ENCODE peak calls at places on chromosomes 11 and 22, in ten cellular contexts. X, J, R, S, W, Z, Y, T, I and M are unnamed samples.

GRCh38 chr11:68118753-68119448 is 2.3 kb downstream of the CHKA start:
- DNase-seq in X (no peak), W (no peak), T (no peak), R (no peak), S (no peak), Z (no peak), Y (no peak), J (no peak), I (no peak), M (peak)

GRCh38 chr22:47125603-47126002 is 363.2 kb downstream of the TBC1D22A start:
- DNase-seq in Y (no peak), W (peak), J (peak), Z (no peak), X (no peak), T (peak), R (peak), S (peak), I (no peak), M (no peak)

GRCh38 chr11:95556342-95557151 is 233.0 kb downstream of the FAM76B start:
- DNase-seq in R (peak), Z (peak), J (peak), T (no peak), I (no peak), W (peak), Y (peak), X (no peak), S (peak), M (no peak)

GRCh38 chr11:118290923-118291322 is 13.6 kb upstream of the CD3E start:
- DNase-seq in W (no peak), S (peak), Z (no peak), R (no peak), T (peak), Y (peak), X (no peak), I (no peak), J (peak), M (peak)

GRCh38 chr11:105621985-105622384 is 12.1 kb downstream of the GRIA4 start:
- DNase-seq in I (no peak), Y (no peak), R (no peak), W (peak), T (no peak), S (no peak), J (no peak), Z (no peak), X (no peak), M (no peak)

GRCh38 chr11:133082851-133083488 is 449.3 kb downstream of the OPCML start:
- DNase-seq in S (peak), T (peak), R (peak), X (no peak), Z (no peak), Y (peak), W (peak), J (peak), I (no peak), M (peak)

GRCh38 chr11:135008412-135008811 is 596.4 kb upstream of the B3GAT1 start:
- DNase-seq in Y (no peak), T (no peak), W (no peak), I (no peak), R (no peak), J (no peak), S (no peak), Z (no peak), X (no peak), M (no peak)

GRCh38 chr22:37564111-37564711 is 3.9 kb downstream of the CDC42EP1 start:
- DNase-seq in S (no peak), T (no peak), Y (no peak), W (no peak), I (no peak), J (peak), X (no peak), Z (no peak), R (no peak), M (no peak)

GRCh38 chr22:48717883-48718817 is 1109.5 kb downstream of the BRD1 start:
- DNase-seq in W (no peak), T (peak), S (no peak), I (no peak), Z (no peak), Y (no peak), X (no peak), J (no peak), R (no peak), M (no peak)

GRCh38 chr11:65204646-65205601 is 23.2 kb downstream of the CAPN1 start:
- DNase-seq in W (peak), Y (peak), T (peak), S (peak), J (peak), R (peak), Z (peak), I (peak), X (peak), M (peak)

GRCh38 chr22:23272371-23272770 is 92.1 kb downstream of the BCR start:
- DNase-seq in W (no peak), X (no peak), T (no peak), S (no peak), Z (no peak), I (no peak), J (no peak), Y (no peak), R (no peak), M (no peak)

GRCh38 chr22:50329236-50329635 is 2.4 kb upstream of the DENND6B start:
- DNase-seq in T (peak), I (no peak), Z (no peak), R (no peak), X (no peak), Y (no peak), J (peak), S (no peak), W (peak), M (no peak)

GRCh38 chr22:35638408-35638807 is 9.8 kb upstream of the APOL6 start:
- DNase-seq in I (no peak), Y (no peak), W (peak), J (peak), X (no peak), Z (peak), R (peak), T (peak), S (no peak), M (peak)

GRCh38 chr22:30423296-30423958 is 2.1 kb upstream of the MTFP1 start:
- DNase-seq in J (peak), R (no peak), W (no peak), Z (no peak), I (no peak), X (no peak), Y (peak), T (peak), S (peak), M (no peak)

GRCh38 chr11:18229501-18229900 is 7.1 kb downstream of the SAA4 start:
- DNase-seq in J (no peak), S (no peak), Y (no peak), I (no peak), X (no peak), R (no peak), T (no peak), Z (no peak), W (no peak), M (no peak)

GRCh38 chr11:12441081-12441801 is 63.9 kb downstream of the PARVA start:
- DNase-seq in S (no peak), Z (peak), I (no peak), Y (no peak), W (peak), T (peak), R (no peak), X (no peak), J (peak), M (no peak)

GRCh38 chr11:72524711-72525110 is 90.4 kb upstream of the CLPB start:
- DNase-seq in I (no peak), Y (no peak), S (no peak), R (no peak), J (peak), Z (no peak), X (no peak), W (peak), T (peak), M (no peak)

GRCh38 chr22:30906946-30907345 is 61.6 kb downstream of the MORC2 start:
- DNase-seq in J (no peak), R (no peak), W (no peak), X (no peak), Y (peak), T (no peak), I (no peak), S (no peak), Z (no peak), M (peak)

GRCh38 chr22:23357028-23357427 is 176.7 kb downstream of the BCR start:
- DNase-seq in X (no peak), R (no peak), S (no peak), I (no peak), W (no peak), T (no peak), J (no peak), Y (no peak), Z (no peak), M (no peak)

GRCh38 chr11:11993814-11994213 is 14.6 kb downstream of the DKK3 start:
- DNase-seq in I (no peak), R (peak), X (no peak), Y (no peak), S (no peak), J (peak), W (peak), T (peak), Z (peak), M (peak)

GRCh38 chr11:118634435-118635236 is 27.2 kb downstream of the PHLDB1 start:
- DNase-seq in Y (no peak), W (peak), Z (no peak), R (peak), I (no peak), T (no peak), S (peak), J (peak), X (no peak), M (peak)

GRCh38 chr11:105229257-105229656 is 89.7 kb upstream of the CARD18 start:
- DNase-seq in Z (peak), S (no peak), Y (no peak), T (no peak), X (no peak), J (peak), R (peak), I (no peak), W (peak), M (no peak)

GRCh38 chr11:19953342-19953741 is 206.9 kb downstream of the DBX1 start:
- DNase-seq in Y (no peak), I (no peak), X (no peak), R (peak), Z (no peak), T (peak), W (peak), S (peak), J (peak), M (peak)

GRCh38 chr11:46537121-46537520 is 56.7 kb downstream of the AMBRA1 start:
- DNase-seq in J (peak), S (peak), W (peak), I (no peak), T (no peak), Y (no peak), R (no peak), X (no peak), Z (no peak), M (no peak)

GRCh38 chr11:1746516-1746931 is 3.9 kb downstream of the IFITM10 start:
- DNase-seq in J (no peak), Y (no peak), S (no peak), R (no peak), Z (no peak), T (no peak), X (no peak), I (no peak), W (no peak), M (no peak)

GRCh38 chr11:47143322-47143721 is 33.4 kb downstream of the ARFGAP2 start:
- DNase-seq in I (no peak), Y (no peak), S (no peak), X (no peak), R (peak), T (peak), J (peak), Z (peak), W (peak), M (peak)

GRCh38 chr11:100105605-100106358 is 581.3 kb upstream of the ARHGAP42 start:
- DNase-seq in W (no peak), R (no peak), T (no peak), J (no peak), X (no peak), Y (no peak), Z (no peak), S (no peak), I (no peak), M (no peak)

GRCh38 chr22:45097061-45097460 is 66.7 kb upstream of the NUP50 start:
- DNase-seq in W (no peak), Z (no peak), Y (no peak), S (no peak), R (no peak), J (no peak), X (no peak), I (no peak), T (no peak), M (no peak)

GRCh38 chr22:42641801-42642413 is 1.5 kb upstream of the ATP5MGL start:
- DNase-seq in J (no peak), S (no peak), X (no peak), W (no peak), T (no peak), R (no peak), Y (no peak), I (no peak), Z (no peak), M (no peak)

GRCh38 chr11:2104524-2105440 is 34.4 kb downstream of the IGF2 start:
- DNase-seq in Z (no peak), X (no peak), J (no peak), T (no peak), W (no peak), I (no peak), S (no peak), Y (no peak), R (no peak), M (peak)

GRCh38 chr22:39253427-39254070 is 8.8 kb upstream of the PDGFB start:
- DNase-seq in Y (no peak), X (no peak), J (peak), R (peak), S (peak), Z (peak), T (peak), I (no peak), W (peak), M (peak)

GRCh38 chr11:130609121-130610035 is 160.9 kb downstream of the ADAMTS15 start:
- DNase-seq in Y (no peak), T (no peak), X (no peak), I (no peak), Z (no peak), W (peak), R (peak), S (peak), J (peak), M (no peak)

GRCh38 chr22:30922151-30922611 is 46.4 kb downstream of the MORC2 start:
- DNase-seq in I (peak), Z (peak), J (peak), X (peak), W (peak), R (peak), T (peak), S (peak), Y (peak), M (peak)

GRCh38 chr22:23061471-23062280 is 8.6 kb upstream of the GNAZ start:
- DNase-seq in R (no peak), I (no peak), J (no peak), W (no peak), S (no peak), Y (no peak), X (no peak), T (no peak), Z (no peak), M (no peak)